ENCODE peak calls at places on chromosomes 5 and 9, in six cellular contexts. E is uterus, C is Peyer's patch, T is esophagus squamous epithelium, U is A549, L is breast epithelium. S is an unnamed sample.

GRCh38 chr9:128214571-128215490 is 11.7 kb downstream of the DNM1 start:
- DNase-seq in T (no peak), C (no peak), U (no peak), E (no peak), L (no peak), S (no peak)

GRCh38 chr5:135107986-135108385 is 74.0 kb upstream of the PITX1 start:
- DNase-seq in U (no peak), E (no peak), T (no peak), L (no peak), C (no peak), S (no peak)

GRCh38 chr9:27528886-27529315 is 713 bp downstream of the MOB3B start:
- DNase-seq in U (peak), T (peak), L (peak), C (peak), E (peak), S (peak)

GRCh38 chr9:13970426-13970825 is 343.5 kb downstream of the NFIB start:
- DNase-seq in T (no peak), E (no peak), C (no peak), L (no peak), U (no peak), S (no peak)

GRCh38 chr5:15026011-15026481 is 154.5 kb upstream of the ANKH start:
- DNase-seq in C (no peak), U (no peak), T (no peak), L (no peak), E (no peak), S (no peak)

GRCh38 chr9:4574657-4575243 is 84.5 kb downstream of the SLC1A1 start:
- DNase-seq in E (no peak), C (no peak), T (no peak), U (no peak), L (no peak), S (no peak)

GRCh38 chr9:24333629-24334028 is 212.1 kb downstream of the IZUMO3 start:
- DNase-seq in E (no peak), C (no peak), L (no peak), U (no peak), T (no peak), S (no peak)

GRCh38 chr5:177466861-177467260 is 6.6 kb downstream of the DBN1 start:
- DNase-seq in L (no peak), U (no peak), C (no peak), E (no peak), T (no peak), S (no peak)

GRCh38 chr5:52199833-52200232 is 587.9 kb upstream of the ITGA1 start:
- DNase-seq in E (no peak), L (no peak), T (no peak), U (no peak), C (no peak), S (no peak)

GRCh38 chr9:14515049-14515448 is 178.2 kb downstream of the ZDHHC21 start:
- DNase-seq in T (no peak), E (no peak), C (no peak), U (no peak), L (no peak), S (no peak)

GRCh38 chr5:43063731-43064171 is 23.6 kb upstream of the ANXA2R start:
- DNase-seq in E (no peak), C (no peak), U (no peak), L (no peak), T (no peak), S (no peak)

GRCh38 chr9:114017741-114018715 is 60.1 kb downstream of the AMBP start:
- DNase-seq in L (peak), T (no peak), C (peak), E (peak), U (no peak), S (peak)

GRCh38 chr9:118003240-118003639 is 299.0 kb downstream of the TLR4 start:
- DNase-seq in T (no peak), L (no peak), E (no peak), U (no peak), C (no peak), S (no peak)

DNA sequence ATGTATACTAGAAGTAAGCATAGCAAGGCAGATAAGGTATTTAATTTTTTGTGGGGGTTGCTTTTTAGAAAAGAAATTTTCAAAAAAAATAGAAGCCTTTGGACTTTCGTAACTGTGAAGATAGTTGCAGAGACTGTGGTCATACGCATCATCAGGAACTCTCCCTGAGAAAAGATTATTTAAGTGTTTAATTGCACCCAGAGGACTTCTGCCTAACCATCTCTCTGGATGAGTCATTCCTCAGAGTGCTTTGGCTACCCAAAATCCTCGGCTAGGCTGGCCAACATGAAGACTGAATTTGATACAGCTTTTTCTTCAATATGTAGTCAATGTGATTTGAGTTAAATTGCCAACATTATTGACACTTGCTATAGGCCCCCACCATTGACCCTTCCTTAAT is 296.4 kb downstream of the TLR4 start:
- DNase-seq in E (no peak), C (no peak), L (no peak), U (no peak), T (no peak), S (no peak)
- TF ChIP-seq CTCF in E (no peak), C (no peak), L (no peak), U (no peak), T (no peak), S (no peak)

DNA sequence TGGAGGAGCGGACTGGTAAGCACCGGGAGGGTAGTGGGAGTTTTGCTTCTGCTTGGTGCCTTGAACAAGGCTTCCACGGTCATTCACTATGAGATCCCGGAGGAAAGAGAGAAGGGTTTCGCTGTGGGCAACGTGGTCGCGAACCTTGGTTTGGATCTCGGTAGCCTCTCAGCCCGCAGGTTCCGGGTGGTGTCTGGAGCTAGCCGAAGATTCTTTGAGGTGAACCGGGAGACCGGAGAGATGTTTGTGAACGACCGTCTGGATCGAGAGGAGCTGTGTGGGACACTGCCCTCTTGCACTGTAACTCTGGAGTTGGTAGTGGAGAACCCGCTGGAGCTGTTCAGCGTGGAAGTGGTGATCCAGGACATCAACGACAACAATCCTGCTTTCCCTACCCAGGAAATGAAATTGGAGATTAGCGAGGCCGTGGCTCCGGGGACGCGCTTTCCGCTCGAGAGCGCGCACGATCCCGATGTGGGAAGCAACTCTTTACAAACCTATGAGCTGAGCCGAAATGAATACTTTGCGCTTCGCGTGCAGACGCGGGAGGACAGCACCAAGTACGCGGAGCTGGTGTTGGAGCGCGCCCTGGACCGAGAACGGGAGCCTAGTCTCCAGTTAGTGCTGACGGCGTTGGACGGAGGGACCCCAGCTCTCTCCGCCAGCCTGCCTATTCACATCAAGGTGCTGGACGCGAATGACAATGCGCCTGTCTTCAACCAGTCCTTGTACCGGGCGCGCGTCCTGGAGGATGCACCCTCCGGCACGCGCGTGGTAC is 555 bp downstream of the PCDHGC3 start:
- DNase-seq in T (no peak), E (peak), U (peak), C (peak), L (peak), S (peak)
- TF ChIP-seq POLR2A in T (peak), E (no peak), U (no peak), C (no peak), L (no peak), S (no peak)

GRCh38 chr9:74499770-74500583 is 2.8 kb downstream of the RORB start:
- DNase-seq in T (no peak), L (no peak), U (no peak), E (no peak), C (peak), S (no peak)
- H3K4me3 ChIP-seq in T (peak), L (peak), U (no peak), E (peak), C (peak), S (no peak)

GRCh38 chr9:10983251-10983650 is 370.4 kb upstream of the PTPRD start:
- DNase-seq in C (no peak), T (no peak), U (no peak), L (no peak), E (no peak), S (no peak)
- TF ChIP-seq CTCF in C (no peak), T (no peak), U (no peak), L (no peak), E (no peak), S (no peak)